ENCODE peak calls at places on chromosomes 12 and 14, in seven cellular contexts. O is AG10803, L is fibroblast of pulmonary artery, J is lower lobe of right lung, D is ascending aorta, M is adrenal gland, V is GM23338. N is an unnamed sample.

GRCh38 chr14:69045857-69046351 is 66.8 kb upstream of the ACTN1 start:
- DNase-seq in O (peak; percentile 22), L (peak; percentile 52), J (no peak), D (no peak), M (peak; percentile 17), V (peak; percentile 25), N (no peak)

GRCh38 chr12:51972849-51973273 is 21.4 kb downstream of the ACVR1B start:
- DNase-seq in O (peak; percentile 72), L (peak; percentile 94), J (peak; percentile 87), D (peak; percentile 30), M (peak; percentile 47), V (no peak), N (no peak)

GRCh38 chr12:3266638-3267037 is 189.5 kb downstream of the TSPAN9 start:
- DNase-seq in O (no peak), L (no peak), J (no peak), D (no peak), M (no peak), V (no peak), N (no peak)

GRCh38 chr12:22974865-22975264 is 349.9 kb downstream of the ETNK1 start:
- DNase-seq in O (peak; percentile 81), L (peak; percentile 89), J (no peak), D (no peak), M (no peak), V (no peak), N (no peak)

GRCh38 chr12:46832084-46832704 is 6.4 kb upstream of the SLC38A4 start:
- DNase-seq in O (no peak), L (no peak), J (no peak), D (no peak), M (no peak), V (peak; percentile 87), N (no peak)

GRCh38 chr12:68259318-68259940 is 6.0 kb upstream of the IL22 start:
- DNase-seq in O (peak; percentile 68), L (peak; percentile 65), J (no peak), D (no peak), M (no peak), V (no peak), N (no peak)

GRCh38 chr12:121240484-121241202 is 30.7 kb downstream of the P2RX4 start:
- DNase-seq in O (peak; percentile 45), L (peak; percentile 71), J (peak; percentile 83), D (peak; percentile 51), M (peak; percentile 57), V (peak; percentile 66), N (no peak)

GRCh38 chr14:99518441-99519346 is 37.5 kb downstream of the CCNK start:
- DNase-seq in O (peak; percentile 32), L (peak; percentile 59), J (peak; percentile 83), D (no peak), M (peak; percentile 60), V (peak; percentile 81), N (peak; percentile 40)

GRCh38 chr14:69087061-69087461 is 65.9 kb downstream of the DCAF5 start:
- DNase-seq in O (peak; percentile 59), L (peak; percentile 62), J (no peak), D (no peak), M (no peak), V (no peak), N (peak; percentile 60)

GRCh38 chr14:102320033-102320660 is 601 bp downstream of the ZNF839 start:
- DNase-seq in O (peak; percentile 60), L (peak; percentile 50), J (peak; percentile 58), D (peak; percentile 19), M (peak; percentile 70), V (peak; percentile 65), N (no peak)

GRCh38 chr12:15772405-15773018 is 16.7 kb downstream of the EPS8 start:
- DNase-seq in O (peak; percentile 49), L (peak; percentile 47), J (no peak), D (no peak), M (no peak), V (peak; percentile 65), N (peak; percentile 27)

GRCh38 chr12:113742801-113743200 is 223.3 kb downstream of the RBM19 start:
- DNase-seq in O (no peak), L (no peak), J (no peak), D (no peak), M (no peak), V (no peak), N (no peak)

GRCh38 chr12:5965950-5966383 is 20.9 kb upstream of the ANO2 start:
- DNase-seq in O (peak; percentile 43), L (peak; percentile 54), J (peak; percentile 70), D (no peak), M (peak; percentile 51), V (peak; percentile 85), N (no peak)

GRCh38 chr12:54701940-54702592 is 53.9 kb upstream of the DCD start:
- DNase-seq in O (peak; percentile 52), L (peak; percentile 67), J (no peak), D (no peak), M (no peak), V (peak; percentile 75), N (peak; percentile 46)

DNA sequence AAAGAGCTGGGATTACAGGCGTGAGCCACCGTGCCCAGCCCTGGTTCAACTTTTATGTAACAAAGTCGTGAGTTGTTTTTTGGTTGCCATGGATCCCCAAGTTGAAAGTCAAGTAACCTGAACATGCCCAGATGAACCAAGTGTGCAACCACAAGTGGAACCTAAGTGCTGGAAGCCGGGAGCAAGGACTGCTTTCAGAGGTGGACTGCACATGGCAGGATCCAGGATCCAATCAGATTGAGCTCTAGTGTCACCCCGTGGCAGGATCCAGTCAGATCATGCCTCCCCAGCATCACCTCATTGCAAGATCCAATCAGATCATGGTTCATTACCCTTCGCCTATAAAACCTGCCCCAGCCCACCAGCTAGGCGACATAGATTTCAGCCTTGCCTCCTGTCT is 43.8 kb upstream of the VASH1 start:
- DNase-seq in O (no peak), L (no peak), J (no peak), D (no peak), M (no peak), V (no peak), N (no peak)
- H3K4me3 ChIP-seq in O (no peak overlapping the region), L (no peak overlapping the region), J (no peak overlapping the region), D (no peak overlapping the region), M (no peak overlapping the region), V (no peak overlapping the region), N (no peak overlapping the region)

GRCh38 chr12:130481392-130481879 is 143.7 kb downstream of the PIWIL1 start:
- DNase-seq in O (no peak), L (no peak), J (no peak), D (no peak), M (no peak), V (no peak), N (no peak)

GRCh38 chr12:130484221-130484620 is 146.5 kb downstream of the PIWIL1 start:
- DNase-seq in O (no peak), L (no peak), J (no peak), D (no peak), M (no peak), V (no peak), N (no peak)

GRCh38 chr12:130483616-130484180 is 146.0 kb downstream of the PIWIL1 start:
- DNase-seq in O (no peak), L (no peak), J (no peak), D (no peak), M (no peak), V (no peak), N (no peak)

GRCh38 chr12:130480887-130481286 is 143.2 kb downstream of the PIWIL1 start:
- DNase-seq in O (no peak), L (no peak), J (no peak), D (no peak), M (no peak), V (no peak), N (no peak)

GRCh38 chr12:130482448-130482847 is 144.8 kb downstream of the PIWIL1 start:
- DNase-seq in O (no peak), L (no peak), J (no peak), D (no peak), M (no peak), V (peak; percentile 64), N (peak; percentile 2)
- TF ChIP-seq CTCF in O (no peak), L (no peak), J (no peak), D (no peak), M (no peak), V (no peak), N (peak; percentile 20)

GRCh38 chr12:88416786-88417185 is 163.5 kb downstream of the KITLG start:
- DNase-seq in O (no peak), L (no peak), J (no peak), D (no peak), M (no peak), V (no peak), N (no peak)
- H3K4me3 ChIP-seq in O (peak overlapping the region; percentile 67), L (no peak overlapping the region), J (no peak overlapping the region), D (no peak overlapping the region), M (no peak overlapping the region), V (no peak overlapping the region), N (no peak overlapping the region)

GRCh38 chr14:39419272-39419671 is 13.0 kb downstream of the FBXO33 start:
- DNase-seq in O (peak; percentile 22), L (no peak), J (no peak), D (no peak), M (no peak), V (no peak), N (no peak)
- TF ChIP-seq CTCF in O (peak; percentile 36), L (no peak), J (no peak), D (no peak), M (no peak), V (peak; percentile 22), N (no peak)